ENCODE peak calls at places on chromosomes 13 and 19, in nine cellular contexts. One of them, this sample, is unnamed.

GRCh38 chr19:54172764-54173699 is at the start of gene TMC4:
- DNase-seq in vagina: no peak
- DNase-seq in psoas muscle: no peak
- DNase-seq in brain microvascular endothelial cell: no peak
- DNase-seq in body of pancreas: peak; percentile 94
- DNase-seq in stomach: peak; percentile 88
- DNase-seq in epithelial cell of esophagus: peak; percentile 83
- DNase-seq in fibroblast of lung: no peak
- DNase-seq in AG04449: no peak
- DNase-seq in this sample: no peak

GRCh38 chr19:10000171-10000826 is 10.0 kb downstream of the COL5A3 start:
- DNase-seq in vagina: no peak
- DNase-seq in psoas muscle: peak; percentile 73
- DNase-seq in brain microvascular endothelial cell: peak; percentile 48
- DNase-seq in body of pancreas: peak; percentile 79
- DNase-seq in stomach: peak; percentile 70
- DNase-seq in epithelial cell of esophagus: peak; percentile 55
- DNase-seq in fibroblast of lung: peak; percentile 72
- DNase-seq in AG04449: no peak
- DNase-seq in this sample: no peak

GRCh38 chr13:23273498-23273897 is 92.7 kb downstream of the SGCG start:
- DNase-seq in vagina: no peak
- DNase-seq in psoas muscle: no peak
- DNase-seq in brain microvascular endothelial cell: no peak
- DNase-seq in body of pancreas: no peak
- DNase-seq in stomach: no peak
- DNase-seq in epithelial cell of esophagus: no peak
- DNase-seq in fibroblast of lung: no peak
- DNase-seq in AG04449: no peak
- DNase-seq in this sample: no peak

GRCh38 chr13:31213681-31214289 is 14.0 kb downstream of the B3GLCT start:
- DNase-seq in vagina: no peak
- DNase-seq in psoas muscle: no peak
- DNase-seq in brain microvascular endothelial cell: no peak
- DNase-seq in body of pancreas: no peak
- DNase-seq in stomach: no peak
- DNase-seq in epithelial cell of esophagus: no peak
- DNase-seq in fibroblast of lung: no peak
- DNase-seq in AG04449: no peak
- DNase-seq in this sample: no peak

GRCh38 chr13:32829269-32829668 is 187.0 kb upstream of the KL start:
- DNase-seq in vagina: no peak
- DNase-seq in psoas muscle: no peak
- DNase-seq in brain microvascular endothelial cell: peak; percentile 11
- DNase-seq in body of pancreas: no peak
- DNase-seq in stomach: no peak
- DNase-seq in epithelial cell of esophagus: peak; percentile 30
- DNase-seq in fibroblast of lung: no peak
- DNase-seq in AG04449: no peak
- DNase-seq in this sample: no peak

GRCh38 chr19:15717781-15718180 is 10.0 kb upstream of the OR10H2 start:
- DNase-seq in vagina: no peak
- DNase-seq in psoas muscle: no peak
- DNase-seq in brain microvascular endothelial cell: no peak
- DNase-seq in body of pancreas: no peak
- DNase-seq in stomach: no peak
- DNase-seq in epithelial cell of esophagus: no peak
- DNase-seq in fibroblast of lung: no peak
- DNase-seq in AG04449: no peak
- DNase-seq in this sample: no peak

GRCh38 chr19:30443531-30444252 is 71.5 kb downstream of the ZNF536 start:
- DNase-seq in vagina: no peak
- DNase-seq in psoas muscle: no peak
- DNase-seq in brain microvascular endothelial cell: no peak
- DNase-seq in body of pancreas: no peak
- DNase-seq in stomach: no peak
- DNase-seq in epithelial cell of esophagus: no peak
- DNase-seq in fibroblast of lung: no peak
- DNase-seq in AG04449: no peak
- DNase-seq in this sample: no peak

GRCh38 chr19:41876847-41877489 is at the start of gene CD79A:
- DNase-seq in vagina: no peak
- DNase-seq in psoas muscle: peak; percentile 23
- DNase-seq in brain microvascular endothelial cell: no peak
- DNase-seq in body of pancreas: no peak
- DNase-seq in stomach: no peak
- DNase-seq in epithelial cell of esophagus: no peak
- DNase-seq in fibroblast of lung: no peak
- DNase-seq in AG04449: no peak
- DNase-seq in this sample: no peak

GRCh38 chr19:9251236-9251635 is 506 bp downstream of the OR7E24 start:
- DNase-seq in vagina: no peak
- DNase-seq in psoas muscle: no peak
- DNase-seq in brain microvascular endothelial cell: no peak
- DNase-seq in body of pancreas: no peak
- DNase-seq in stomach: no peak
- DNase-seq in epithelial cell of esophagus: no peak
- DNase-seq in fibroblast of lung: no peak
- DNase-seq in AG04449: no peak
- DNase-seq in this sample: no peak

GRCh38 chr13:91045351-91046034 is 302.0 kb upstream of the MIR17HG start:
- DNase-seq in vagina: no peak
- DNase-seq in psoas muscle: no peak
- DNase-seq in brain microvascular endothelial cell: no peak
- DNase-seq in body of pancreas: no peak
- DNase-seq in stomach: no peak
- DNase-seq in epithelial cell of esophagus: peak; percentile 28
- DNase-seq in fibroblast of lung: peak; percentile 29
- DNase-seq in AG04449: no peak
- DNase-seq in this sample: no peak

GRCh38 chr19:38666662-38667448 is 19.4 kb downstream of the ACTN4 start:
- DNase-seq in vagina: no peak
- DNase-seq in psoas muscle: peak; percentile 61
- DNase-seq in brain microvascular endothelial cell: peak; percentile 63
- DNase-seq in body of pancreas: peak; percentile 85
- DNase-seq in stomach: no peak
- DNase-seq in epithelial cell of esophagus: peak; percentile 76
- DNase-seq in fibroblast of lung: peak; percentile 74
- DNase-seq in AG04449: no peak
- DNase-seq in this sample: no peak

GRCh38 chr13:72201726-72202125 is 334.7 kb upstream of the DACH1 start:
- DNase-seq in vagina: no peak
- DNase-seq in psoas muscle: no peak
- DNase-seq in brain microvascular endothelial cell: no peak
- DNase-seq in body of pancreas: no peak
- DNase-seq in stomach: no peak
- DNase-seq in epithelial cell of esophagus: no peak
- DNase-seq in fibroblast of lung: no peak
- DNase-seq in AG04449: no peak
- DNase-seq in this sample: no peak

GRCh38 chr19:21210037-21210621 is 68.3 kb downstream of the ZNF431 start:
- DNase-seq in vagina: no peak
- DNase-seq in psoas muscle: no peak
- DNase-seq in brain microvascular endothelial cell: no peak
- DNase-seq in body of pancreas: no peak
- DNase-seq in stomach: no peak
- DNase-seq in epithelial cell of esophagus: no peak
- DNase-seq in fibroblast of lung: no peak
- DNase-seq in AG04449: no peak
- DNase-seq in this sample: no peak

GRCh38 chr13:97757807-97758206 is 195.7 kb upstream of the IPO5 start:
- DNase-seq in vagina: no peak
- DNase-seq in psoas muscle: no peak
- DNase-seq in brain microvascular endothelial cell: peak; percentile 53
- DNase-seq in body of pancreas: peak; percentile 14
- DNase-seq in stomach: no peak
- DNase-seq in epithelial cell of esophagus: no peak
- DNase-seq in fibroblast of lung: peak; percentile 17
- DNase-seq in AG04449: no peak
- DNase-seq in this sample: no peak

GRCh38 chr19:48630289-48631036 is 6.7 kb downstream of the DBP start:
- DNase-seq in vagina: no peak
- DNase-seq in psoas muscle: peak; percentile 84
- DNase-seq in brain microvascular endothelial cell: peak; percentile 51
- DNase-seq in body of pancreas: peak; percentile 62
- DNase-seq in stomach: peak; percentile 95
- DNase-seq in epithelial cell of esophagus: peak; percentile 37
- DNase-seq in fibroblast of lung: peak; percentile 68
- DNase-seq in AG04449: no peak
- DNase-seq in this sample: no peak

GRCh38 chr13:66574606-66575005 is 655.5 kb downstream of the PCDH9 start:
- DNase-seq in vagina: no peak
- DNase-seq in psoas muscle: no peak
- DNase-seq in brain microvascular endothelial cell: peak; percentile 87
- DNase-seq in body of pancreas: no peak
- DNase-seq in stomach: no peak
- DNase-seq in epithelial cell of esophagus: no peak
- DNase-seq in fibroblast of lung: no peak
- DNase-seq in AG04449: peak; percentile 14
- DNase-seq in this sample: no peak

GRCh38 chr13:77172650-77173049 is 145.7 kb upstream of the FBXL3 start:
- DNase-seq in vagina: no peak
- DNase-seq in psoas muscle: no peak
- DNase-seq in brain microvascular endothelial cell: no peak
- DNase-seq in body of pancreas: no peak
- DNase-seq in stomach: no peak
- DNase-seq in epithelial cell of esophagus: no peak
- DNase-seq in fibroblast of lung: no peak
- DNase-seq in AG04449: no peak
- DNase-seq in this sample: no peak

GRCh38 chr13:19634129-19634740 is 776 bp downstream of the MPHOSPH8 start:
- DNase-seq in vagina: no peak
- DNase-seq in psoas muscle: no peak
- DNase-seq in brain microvascular endothelial cell: peak; percentile 36
- DNase-seq in body of pancreas: peak; percentile 30
- DNase-seq in stomach: peak; percentile 33
- DNase-seq in epithelial cell of esophagus: peak; percentile 39
- DNase-seq in fibroblast of lung: peak; percentile 55
- DNase-seq in AG04449: no peak
- DNase-seq in this sample: peak; percentile 2

GRCh38 chr19:18845961-18846360 is 14.2 kb downstream of the UPF1 start:
- DNase-seq in vagina: no peak
- DNase-seq in psoas muscle: peak; percentile 46
- DNase-seq in brain microvascular endothelial cell: no peak
- DNase-seq in body of pancreas: no peak
- DNase-seq in stomach: no peak
- DNase-seq in epithelial cell of esophagus: no peak
- DNase-seq in fibroblast of lung: no peak
- DNase-seq in AG04449: no peak
- DNase-seq in this sample: no peak

GRCh38 chr13:41995946-41996345 is 35.0 kb upstream of the VWA8 start:
- DNase-seq in vagina: no peak
- DNase-seq in psoas muscle: no peak
- DNase-seq in brain microvascular endothelial cell: peak; percentile 80
- DNase-seq in body of pancreas: no peak
- DNase-seq in stomach: no peak
- DNase-seq in epithelial cell of esophagus: peak; percentile 77
- DNase-seq in fibroblast of lung: peak; percentile 21
- DNase-seq in AG04449: peak; percentile 4
- DNase-seq in this sample: peak; percentile 11

GRCh38 chr13:113855012-113855921 is 8.6 kb downstream of the GAS6 start:
- DNase-seq in vagina: peak; percentile 86
- DNase-seq in psoas muscle: peak; percentile 93
- DNase-seq in brain microvascular endothelial cell: no peak
- DNase-seq in body of pancreas: no peak
- DNase-seq in stomach: peak; percentile 24
- DNase-seq in epithelial cell of esophagus: no peak
- DNase-seq in fibroblast of lung: no peak
- DNase-seq in AG04449: no peak
- DNase-seq in this sample: no peak
- H3K4me3 ChIP-seq in vagina: peak overlapping the region; percentile 2
- H3K4me3 ChIP-seq in psoas muscle: peak overlapping the region; percentile 22
- H3K4me3 ChIP-seq in brain microvascular endothelial cell: no peak overlapping the region
- H3K4me3 ChIP-seq in body of pancreas: no peak overlapping the region
- H3K4me3 ChIP-seq in stomach: no peak overlapping the region
- H3K4me3 ChIP-seq in epithelial cell of esophagus: no peak overlapping the region
- H3K4me3 ChIP-seq in fibroblast of lung: no peak overlapping the region
- H3K4me3 ChIP-seq in AG04449: no peak overlapping the region
- H3K4me3 ChIP-seq in this sample: no peak overlapping the region

DNA sequence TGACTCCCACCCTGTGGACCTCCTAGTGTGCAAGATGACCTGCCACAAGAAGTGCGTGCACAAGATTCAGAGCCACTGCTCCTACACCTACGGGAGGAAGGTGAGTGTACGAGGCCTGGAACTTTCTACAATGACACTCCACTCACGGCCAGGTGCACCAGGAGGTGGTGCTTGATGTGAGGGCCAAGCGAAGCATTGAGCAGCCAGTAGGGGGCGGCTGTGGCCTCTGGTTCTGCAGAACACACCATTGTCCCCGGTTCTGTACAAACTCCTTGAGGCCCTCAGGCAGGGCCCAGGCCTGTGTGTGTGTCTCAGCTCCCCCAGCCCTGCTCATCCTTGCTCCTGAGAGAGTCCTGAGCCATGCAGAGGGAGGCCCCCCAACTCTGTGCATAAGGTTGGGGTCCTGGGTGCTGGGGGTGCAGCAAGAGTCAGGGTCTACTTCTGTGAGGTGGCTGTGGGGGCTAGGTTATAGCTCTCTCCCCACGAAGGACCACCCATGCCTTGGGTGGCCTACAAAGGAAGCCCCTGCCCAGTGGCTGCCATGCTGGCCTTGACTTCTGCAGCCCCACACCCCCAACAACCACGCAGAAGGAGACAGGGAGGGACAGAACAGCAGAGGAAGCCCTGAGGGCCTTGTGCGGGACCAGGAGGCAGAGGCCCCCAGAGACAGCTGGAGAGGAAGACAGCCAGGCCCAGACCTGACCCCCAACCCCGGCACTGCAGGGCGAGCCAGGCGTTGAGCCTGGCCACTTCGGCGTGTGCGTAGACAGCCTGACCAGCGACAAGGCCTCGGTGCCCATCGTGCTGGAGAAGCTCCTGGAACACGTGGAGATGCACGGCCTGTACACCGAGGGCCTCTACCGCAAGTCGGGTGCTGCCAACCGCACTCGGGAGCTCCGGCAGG is 9.7 kb upstream of the USE1 start:
- DNase-seq in vagina: no peak
- DNase-seq in psoas muscle: peak; percentile 76
- DNase-seq in brain microvascular endothelial cell: peak; percentile 29
- DNase-seq in body of pancreas: peak; percentile 89
- DNase-seq in stomach: peak; percentile 84
- DNase-seq in epithelial cell of esophagus: peak; percentile 76
- DNase-seq in fibroblast of lung: peak; percentile 64
- DNase-seq in AG04449: no peak
- DNase-seq in this sample: no peak
- TF ChIP-seq CTCF in vagina: peak; percentile 17
- TF ChIP-seq CTCF in psoas muscle: peak; percentile 56
- TF ChIP-seq CTCF in brain microvascular endothelial cell: peak; percentile 83
- TF ChIP-seq CTCF in body of pancreas: peak; percentile 91
- TF ChIP-seq CTCF in stomach: peak; percentile 67
- TF ChIP-seq CTCF in epithelial cell of esophagus: peak; percentile 72
- TF ChIP-seq CTCF in fibroblast of lung: peak; percentile 60
- TF ChIP-seq CTCF in AG04449: peak; percentile 77
- TF ChIP-seq CTCF in this sample: peak; percentile 70

GRCh38 chr19:20171285-20171684 is 4.3 kb downstream of the ZNF486 start:
- DNase-seq in vagina: no peak
- DNase-seq in psoas muscle: no peak
- DNase-seq in brain microvascular endothelial cell: no peak
- DNase-seq in body of pancreas: no peak
- DNase-seq in stomach: no peak
- DNase-seq in epithelial cell of esophagus: peak; percentile 86
- DNase-seq in fibroblast of lung: no peak
- DNase-seq in AG04449: no peak
- DNase-seq in this sample: no peak
- H3K4me3 ChIP-seq in vagina: no peak overlapping the region
- H3K4me3 ChIP-seq in psoas muscle: no peak overlapping the region
- H3K4me3 ChIP-seq in brain microvascular endothelial cell: no peak overlapping the region
- H3K4me3 ChIP-seq in body of pancreas: no peak overlapping the region
- H3K4me3 ChIP-seq in stomach: no peak overlapping the region
- H3K4me3 ChIP-seq in epithelial cell of esophagus: no peak overlapping the region
- H3K4me3 ChIP-seq in fibroblast of lung: no peak overlapping the region
- H3K4me3 ChIP-seq in AG04449: no peak overlapping the region
- H3K4me3 ChIP-seq in this sample: no peak overlapping the region

GRCh38 chr13:99265823-99266426 is 7.7 kb upstream of the GPR18 start:
- DNase-seq in vagina: no peak
- DNase-seq in psoas muscle: no peak
- DNase-seq in brain microvascular endothelial cell: peak; percentile 28
- DNase-seq in body of pancreas: no peak
- DNase-seq in stomach: no peak
- DNase-seq in epithelial cell of esophagus: peak; percentile 69
- DNase-seq in fibroblast of lung: peak; percentile 72
- DNase-seq in AG04449: no peak
- DNase-seq in this sample: no peak
- TF ChIP-seq CTCF in vagina: peak; percentile 39
- TF ChIP-seq CTCF in psoas muscle: peak; percentile 74
- TF ChIP-seq CTCF in brain microvascular endothelial cell: peak; percentile 62
- TF ChIP-seq CTCF in body of pancreas: peak; percentile 69
- TF ChIP-seq CTCF in stomach: peak; percentile 41
- TF ChIP-seq CTCF in epithelial cell of esophagus: peak; percentile 65
- TF ChIP-seq CTCF in fibroblast of lung: peak; percentile 48
- TF ChIP-seq CTCF in AG04449: peak; percentile 37
- TF ChIP-seq CTCF in this sample: peak; percentile 65